ENCODE peak calls at places on chromosomes 7 and 10, in eight cellular contexts. W, D, C, B, J, X, H and I are unnamed samples.

GRCh38 chr10:18523025-18523424 is 128.4 kb downstream of the NSUN6 start:
- DNase-seq in W (no peak), D (peak), C (no peak), B (no peak), J (no peak), X (no peak), H (no peak), I (no peak)

GRCh38 chr10:31656820-31657470 is 271.7 kb downstream of the ARHGAP12 start:
- DNase-seq in W (no peak), D (no peak), C (no peak), B (no peak), J (no peak), X (no peak), H (no peak), I (no peak)

GRCh38 chr10:69413221-69413865 is 3.4 kb downstream of the TACR2 start:
- DNase-seq in W (peak), D (peak), C (peak), B (peak), J (peak), X (peak), H (peak), I (no peak)

GRCh38 chr10:71339796-71340589 is 20.9 kb downstream of the SLC29A3 start:
- DNase-seq in W (peak), D (no peak), C (peak), B (peak), J (no peak), X (no peak), H (no peak), I (peak)

GRCh38 chr10:50310560-50311174 is 59.4 kb upstream of the ASAH2 start:
- DNase-seq in W (peak), D (peak), C (no peak), B (no peak), J (no peak), X (peak), H (no peak), I (no peak)

GRCh38 chr10:35495521-35496238 is 109.5 kb upstream of the GJD4 start:
- DNase-seq in W (no peak), D (no peak), C (no peak), B (no peak), J (no peak), X (no peak), H (no peak), I (peak)

GRCh38 chr7:44622342-44623151 is 16.1 kb downstream of the OGDH start:
- DNase-seq in W (no peak), D (no peak), C (no peak), B (no peak), J (no peak), X (peak), H (no peak), I (no peak)

GRCh38 chr10:72800000-72800740 is 93.4 kb upstream of the OIT3 start:
- DNase-seq in W (no peak), D (peak), C (peak), B (no peak), J (no peak), X (no peak), H (no peak), I (no peak)

GRCh38 chr7:99679400-99680191 is at the start of gene CYP3A5:
- DNase-seq in W (peak), D (peak), C (no peak), B (no peak), J (no peak), X (no peak), H (no peak), I (peak)

GRCh38 chr10:75048669-75049098 is 62.8 kb upstream of the SAMD8 start:
- DNase-seq in W (no peak), D (peak), C (no peak), B (no peak), J (no peak), X (peak), H (no peak), I (peak)